ENCODE peak calls at places on chromosome 13, in ten cellular contexts. S, O, N, J, G, W, V, U, M and F are unnamed samples.

GRCh38 chr13:101424381-101425155 is 8.3 kb upstream of the NALCN start:
- DNase-seq in W (no peak), S (no peak), N (no peak), O (no peak), U (no peak), G (peak; percentile 77), J (no peak), M (no peak), V (peak; percentile 7), F (no peak)

GRCh38 chr13:69264362-69265334 is 843.0 kb upstream of the ATXN8OS start:
- DNase-seq in U (no peak), N (no peak), V (no peak), G (no peak), W (no peak), O (no peak), S (peak; percentile 48), M (no peak), J (no peak), F (no peak)

GRCh38 chr13:51624207-51624606 is 39.9 kb downstream of the WDFY2 start:
- DNase-seq in O (no peak), J (no peak), S (no peak), N (no peak), W (no peak), U (no peak), G (no peak), V (no peak), M (no peak), F (no peak)

GRCh38 chr13:112895521-112896465 is 73.2 kb upstream of the MCF2L start:
- DNase-seq in M (no peak), W (no peak), J (peak; percentile 34), U (no peak), G (no peak), S (no peak), N (no peak), O (no peak), V (no peak), F (no peak)

GRCh38 chr13:27374126-27374613 is 50.2 kb upstream of the GTF3A start:
- DNase-seq in S (no peak), J (no peak), V (no peak), U (no peak), M (no peak), N (no peak), O (no peak), W (no peak), G (no peak), F (no peak)

GRCh38 chr13:72180253-72180952 is 313.4 kb upstream of the DACH1 start:
- DNase-seq in J (no peak), N (no peak), G (peak; percentile 6), U (no peak), O (peak; percentile 25), V (no peak), W (peak; percentile 29), S (peak; percentile 5), M (no peak), F (no peak)

GRCh38 chr13:26618726-26619125 is 61.2 kb downstream of the WASF3 start:
- DNase-seq in U (no peak), W (no peak), G (no peak), J (no peak), N (no peak), S (no peak), V (no peak), M (no peak), O (no peak), F (no peak)

GRCh38 chr13:99617474-99618255 is 116.4 kb downstream of the TM9SF2 start:
- DNase-seq in W (peak; percentile 66), M (peak; percentile 41), U (peak; percentile 69), G (peak; percentile 82), V (peak; percentile 10), N (no peak), O (peak; percentile 89), J (no peak), S (peak; percentile 29), F (peak; percentile 15)

GRCh38 chr13:114090476-114090875 is 41.9 kb downstream of the RASA3 start:
- DNase-seq in V (no peak), W (no peak), S (no peak), G (no peak), J (peak; percentile 14), U (no peak), O (no peak), M (no peak), N (no peak), F (no peak)

GRCh38 chr13:51998723-51999471 is 12.4 kb downstream of the ATP7B start:
- DNase-seq in N (no peak), M (no peak), G (no peak), O (peak; percentile 59), U (no peak), J (no peak), W (no peak), V (no peak), S (no peak), F (peak; percentile 57)

GRCh38 chr13:40492511-40492910 is 173.9 kb downstream of the FOXO1 start:
- DNase-seq in O (no peak), J (peak; percentile 76), S (no peak), U (no peak), N (no peak), G (no peak), W (no peak), V (no peak), M (no peak), F (no peak)

GRCh38 chr13:44713793-44714469 is 137.8 kb upstream of the TSC22D1 start:
- DNase-seq in G (peak; percentile 96), O (no peak), U (peak; percentile 69), J (no peak), V (peak; percentile 43), S (peak; percentile 88), M (peak; percentile 9), W (peak; percentile 97), N (no peak), F (peak; percentile 68)

GRCh38 chr13:113860579-113861432 is 3.1 kb downstream of the GAS6 start:
- DNase-seq in V (no peak), M (no peak), S (no peak), G (no peak), U (no peak), J (peak; percentile 58), W (no peak), O (peak; percentile 87), N (peak; percentile 82), F (peak; percentile 93)

GRCh38 chr13:27972619-27972877 is 3.4 kb upstream of the CDX2 start:
- DNase-seq in S (no peak), V (no peak), N (peak; percentile 1), G (no peak), U (no peak), J (no peak), W (no peak), M (no peak), O (no peak), F (no peak)

GRCh38 chr13:83297591-83298305 is 584.5 kb downstream of the SLITRK1 start:
- DNase-seq in S (no peak), J (no peak), O (no peak), V (no peak), G (peak; percentile 64), W (no peak), U (peak; percentile 41), M (no peak), N (no peak), F (no peak)

GRCh38 chr13:30968734-30969335 is 36.4 kb downstream of the TEX26 start:
- DNase-seq in N (no peak), W (peak; percentile 37), O (no peak), J (no peak), U (peak; percentile 32), V (no peak), M (no peak), S (no peak), G (peak; percentile 20), F (no peak)

GRCh38 chr13:60111726-60112125 is 52.0 kb downstream of the DIAPH3 start:
- DNase-seq in G (peak; percentile 13), V (no peak), M (no peak), U (no peak), J (no peak), W (peak; percentile 56), S (no peak), O (no peak), N (no peak), F (no peak)

GRCh38 chr13:103878891-103879605 is 812.8 kb upstream of the SLC10A2 start:
- DNase-seq in N (no peak), O (no peak), W (no peak), V (no peak), J (no peak), U (no peak), G (no peak), M (no peak), S (no peak), F (no peak)

GRCh38 chr13:103873725-103874124 is 807.5 kb upstream of the SLC10A2 start:
- DNase-seq in M (no peak), N (no peak), O (no peak), S (no peak), V (no peak), G (no peak), U (no peak), W (no peak), J (no peak), F (no peak)

GRCh38 chr13:103876571-103876970 is 810.4 kb upstream of the SLC10A2 start:
- DNase-seq in V (no peak), M (no peak), W (peak; percentile 3), G (peak; percentile 12), U (peak; percentile 3), J (no peak), N (no peak), O (no peak), S (no peak), F (no peak)
- TF ChIP-seq CTCF in V (no peak), M (no peak), W (no peak), G (no peak), U (no peak), J (no peak), N (no peak), O (no peak), S (no peak), F (no peak)

DNA sequence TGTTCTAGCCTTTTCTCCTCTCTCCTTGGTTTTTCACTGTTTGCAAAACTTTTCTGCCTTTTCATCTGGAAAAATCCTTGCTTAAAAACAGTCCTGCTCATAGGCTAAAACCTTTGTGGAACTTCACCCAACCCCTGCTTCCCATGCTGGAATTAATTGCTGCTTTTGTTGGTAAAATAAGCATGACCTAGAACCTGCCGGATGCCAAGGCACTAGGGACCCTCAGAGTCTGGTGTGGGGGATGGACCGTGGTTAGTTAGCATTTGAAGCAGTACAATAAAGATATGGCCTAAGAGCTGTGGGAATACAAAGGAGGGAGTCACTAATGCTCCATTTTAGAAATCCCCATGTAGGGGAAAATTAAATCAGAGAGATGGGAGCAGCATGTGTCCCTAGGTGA is 326.3 kb downstream of the KCNRG start:
- DNase-seq in S (no peak), N (no peak), O (no peak), J (no peak), V (no peak), W (no peak), G (no peak), U (no peak), M (no peak), F (no peak)
- TF ChIP-seq CTCF in S (no peak), N (no peak), O (no peak), J (no peak), V (no peak), W (no peak), G (no peak), U (no peak), M (no peak), F (no peak)

GRCh38 chr13:97631158-97631557 is 197.2 kb downstream of the RAP2A start:
- DNase-seq in J (no peak), N (no peak), V (no peak), S (no peak), G (no peak), W (no peak), M (no peak), U (no peak), O (peak; percentile 67), F (no peak)
- TF ChIP-seq CTCF in J (no peak), N (no peak), V (no peak), S (no peak), G (no peak), W (no peak), M (no peak), U (peak; percentile 22), O (peak; percentile 91), F (no peak)

GRCh38 chr13:102825921-102826706 is 19.7 kb upstream of the ERCC5 start:
- DNase-seq in S (peak; percentile 91), U (peak; percentile 83), G (peak; percentile 93), N (no peak), M (no peak), O (peak; percentile 28), V (no peak), W (peak; percentile 96), J (no peak), F (no peak)
- TF ChIP-seq CTCF in S (peak; percentile 9), U (no peak), G (peak; percentile 13), N (no peak), M (no peak), O (no peak), V (no peak), W (no peak), J (no peak), F (no peak)